ENCODE peak calls at places on chromosomes 11 and 22, in eight cellular contexts. One of them, this sample, is unnamed.

GRCh38 chr11:111676878-111677585 is 74.8 kb downstream of the SIK2 start:
- DNase-seq in neural progenitor cell: no peak
- DNase-seq in astrocyte: peak
- DNase-seq in kidney: no peak
- DNase-seq in HCT116: peak
- DNase-seq in mammary epithelial cell: peak
- DNase-seq in fibroblast of lung: no peak
- DNase-seq in adipocyte: peak
- DNase-seq in this sample: no peak

GRCh38 chr11:112106070-112106469 is 19.4 kb downstream of the SDHD start:
- DNase-seq in astrocyte: no peak
- DNase-seq in mammary epithelial cell: peak
- DNase-seq in HCT116: no peak
- DNase-seq in neural progenitor cell: no peak
- DNase-seq in adipocyte: no peak
- DNase-seq in fibroblast of lung: no peak
- DNase-seq in kidney: no peak
- DNase-seq in this sample: no peak

GRCh38 chr22:24191381-24191841 is 10.1 kb downstream of the SUSD2 start:
- DNase-seq in astrocyte: no peak
- DNase-seq in fibroblast of lung: no peak
- DNase-seq in mammary epithelial cell: no peak
- DNase-seq in neural progenitor cell: no peak
- DNase-seq in kidney: peak
- DNase-seq in adipocyte: no peak
- DNase-seq in HCT116: no peak
- DNase-seq in this sample: no peak

GRCh38 chr22:24730864-24731263 is 43.7 kb downstream of the PIWIL3 start:
- DNase-seq in HCT116: no peak
- DNase-seq in adipocyte: no peak
- DNase-seq in astrocyte: no peak
- DNase-seq in neural progenitor cell: peak
- DNase-seq in kidney: no peak
- DNase-seq in mammary epithelial cell: no peak
- DNase-seq in fibroblast of lung: no peak
- DNase-seq in this sample: peak

GRCh38 chr11:118437736-118438125 is 1.4 kb downstream of the KMT2A start:
- DNase-seq in HCT116: no peak
- DNase-seq in astrocyte: peak
- DNase-seq in mammary epithelial cell: peak
- DNase-seq in neural progenitor cell: peak
- DNase-seq in kidney: no peak
- DNase-seq in fibroblast of lung: peak
- DNase-seq in adipocyte: peak
- DNase-seq in this sample: no peak

GRCh38 chr11:134498326-134499139 is 86.5 kb upstream of the B3GAT1 start:
- DNase-seq in kidney: peak
- DNase-seq in adipocyte: no peak
- DNase-seq in fibroblast of lung: no peak
- DNase-seq in mammary epithelial cell: no peak
- DNase-seq in astrocyte: no peak
- DNase-seq in HCT116: no peak
- DNase-seq in neural progenitor cell: no peak
- DNase-seq in this sample: peak

GRCh38 chr11:121581607-121582006 is 128.8 kb upstream of the SORL1-AS1 start:
- DNase-seq in HCT116: no peak
- DNase-seq in neural progenitor cell: no peak
- DNase-seq in mammary epithelial cell: no peak
- DNase-seq in fibroblast of lung: no peak
- DNase-seq in adipocyte: no peak
- DNase-seq in astrocyte: no peak
- DNase-seq in kidney: no peak
- DNase-seq in this sample: no peak

GRCh38 chr11:73085189-73085875 is 56.8 kb downstream of the FCHSD2 start:
- DNase-seq in astrocyte: no peak
- DNase-seq in mammary epithelial cell: peak
- DNase-seq in kidney: no peak
- DNase-seq in HCT116: no peak
- DNase-seq in fibroblast of lung: no peak
- DNase-seq in neural progenitor cell: no peak
- DNase-seq in adipocyte: no peak
- DNase-seq in this sample: no peak

GRCh38 chr11:496834-497564 is 10.0 kb downstream of the RNH1 start:
- DNase-seq in kidney: no peak
- DNase-seq in fibroblast of lung: no peak
- DNase-seq in HCT116: no peak
- DNase-seq in neural progenitor cell: no peak
- DNase-seq in astrocyte: no peak
- DNase-seq in adipocyte: no peak
- DNase-seq in mammary epithelial cell: no peak
- DNase-seq in this sample: peak

GRCh38 chr22:27827586-27828213 is 26.1 kb upstream of the MN1 start:
- DNase-seq in fibroblast of lung: no peak
- DNase-seq in adipocyte: no peak
- DNase-seq in HCT116: no peak
- DNase-seq in astrocyte: no peak
- DNase-seq in neural progenitor cell: no peak
- DNase-seq in mammary epithelial cell: no peak
- DNase-seq in kidney: peak
- DNase-seq in this sample: no peak

GRCh38 chr11:65553301-65554001 is 4.7 kb downstream of the LTBP3 start:
- DNase-seq in fibroblast of lung: no peak
- DNase-seq in adipocyte: no peak
- DNase-seq in mammary epithelial cell: no peak
- DNase-seq in astrocyte: no peak
- DNase-seq in kidney: peak
- DNase-seq in neural progenitor cell: peak
- DNase-seq in HCT116: no peak
- DNase-seq in this sample: peak

GRCh38 chr11:71269603-71270511 is 17.5 kb upstream of the SHANK2 start:
- DNase-seq in fibroblast of lung: no peak
- DNase-seq in kidney: peak
- DNase-seq in HCT116: no peak
- DNase-seq in adipocyte: no peak
- DNase-seq in neural progenitor cell: no peak
- DNase-seq in mammary epithelial cell: no peak
- DNase-seq in astrocyte: peak
- DNase-seq in this sample: peak

GRCh38 chr22:49022816-49023160 is 804.9 kb downstream of the BRD1 start:
- DNase-seq in mammary epithelial cell: no peak
- DNase-seq in neural progenitor cell: no peak
- DNase-seq in HCT116: no peak
- DNase-seq in fibroblast of lung: no peak
- DNase-seq in astrocyte: no peak
- DNase-seq in adipocyte: no peak
- DNase-seq in kidney: no peak
- DNase-seq in this sample: no peak

GRCh38 chr11:46724088-46724487 is 5.1 kb downstream of the F2 start:
- DNase-seq in HCT116: no peak
- DNase-seq in astrocyte: peak
- DNase-seq in adipocyte: no peak
- DNase-seq in mammary epithelial cell: no peak
- DNase-seq in fibroblast of lung: no peak
- DNase-seq in neural progenitor cell: no peak
- DNase-seq in kidney: no peak
- DNase-seq in this sample: no peak

GRCh38 chr11:59918494-59918893 is 19.7 kb upstream of the OOSP1 start:
- DNase-seq in mammary epithelial cell: peak
- DNase-seq in HCT116: no peak
- DNase-seq in astrocyte: peak
- DNase-seq in kidney: no peak
- DNase-seq in neural progenitor cell: no peak
- DNase-seq in fibroblast of lung: no peak
- DNase-seq in adipocyte: no peak
- DNase-seq in this sample: no peak

GRCh38 chr22:24430431-24431308 is 3.3 kb downstream of the ADORA2A start:
- DNase-seq in HCT116: no peak
- DNase-seq in adipocyte: no peak
- DNase-seq in astrocyte: no peak
- DNase-seq in neural progenitor cell: no peak
- DNase-seq in fibroblast of lung: no peak
- DNase-seq in kidney: peak
- DNase-seq in mammary epithelial cell: no peak
- DNase-seq in this sample: no peak

GRCh38 chr11:44623321-44623715 is 57.9 kb downstream of the CD82 start:
- DNase-seq in fibroblast of lung: no peak
- DNase-seq in adipocyte: no peak
- DNase-seq in neural progenitor cell: no peak
- DNase-seq in astrocyte: no peak
- DNase-seq in kidney: no peak
- DNase-seq in mammary epithelial cell: no peak
- DNase-seq in HCT116: no peak
- DNase-seq in this sample: peak

GRCh38 chr11:34468209-34468841 is 29.6 kb downstream of the CAT start:
- DNase-seq in neural progenitor cell: peak
- DNase-seq in adipocyte: peak
- DNase-seq in fibroblast of lung: peak
- DNase-seq in astrocyte: no peak
- DNase-seq in HCT116: peak
- DNase-seq in kidney: no peak
- DNase-seq in mammary epithelial cell: peak
- DNase-seq in this sample: peak

GRCh38 chr11:102345923-102346322 is 1.1 kb upstream of the BIRC2 start:
- DNase-seq in mammary epithelial cell: peak
- DNase-seq in kidney: no peak
- DNase-seq in HCT116: peak
- DNase-seq in astrocyte: peak
- DNase-seq in neural progenitor cell: no peak
- DNase-seq in fibroblast of lung: peak
- DNase-seq in adipocyte: peak
- DNase-seq in this sample: no peak

GRCh38 chr11:64233913-64234839 is at the start of gene VEGFB:
- DNase-seq in fibroblast of lung: peak
- DNase-seq in HCT116: no peak
- DNase-seq in adipocyte: peak
- DNase-seq in mammary epithelial cell: peak
- DNase-seq in astrocyte: no peak
- DNase-seq in kidney: peak
- DNase-seq in neural progenitor cell: peak
- DNase-seq in this sample: peak

GRCh38 chr11:104549019-104549418 is 349.2 kb downstream of the CASP12 start:
- DNase-seq in HCT116: no peak
- DNase-seq in astrocyte: no peak
- DNase-seq in adipocyte: no peak
- DNase-seq in kidney: no peak
- DNase-seq in fibroblast of lung: no peak
- DNase-seq in mammary epithelial cell: no peak
- DNase-seq in neural progenitor cell: no peak
- DNase-seq in this sample: no peak

GRCh38 chr11:78926633-78927347 is 352.1 kb upstream of the NARS2 start:
- DNase-seq in adipocyte: peak
- DNase-seq in astrocyte: peak
- DNase-seq in HCT116: no peak
- DNase-seq in kidney: no peak
- DNase-seq in neural progenitor cell: no peak
- DNase-seq in mammary epithelial cell: no peak
- DNase-seq in fibroblast of lung: peak
- DNase-seq in this sample: no peak

GRCh38 chr11:76579047-76579751 is 91.3 kb downstream of the LRRC32 start:
- DNase-seq in fibroblast of lung: peak
- DNase-seq in mammary epithelial cell: no peak
- DNase-seq in kidney: peak
- DNase-seq in astrocyte: no peak
- DNase-seq in neural progenitor cell: peak
- DNase-seq in HCT116: no peak
- DNase-seq in adipocyte: no peak
- DNase-seq in this sample: peak

GRCh38 chr22:45212992-45213751 is 27.5 kb downstream of the KIAA0930 start:
- DNase-seq in mammary epithelial cell: peak
- DNase-seq in neural progenitor cell: no peak
- DNase-seq in kidney: peak
- DNase-seq in adipocyte: peak
- DNase-seq in fibroblast of lung: peak
- DNase-seq in astrocyte: peak
- DNase-seq in HCT116: no peak
- DNase-seq in this sample: no peak
- H3K9ac ChIP-seq in mammary epithelial cell: peak
- H3K9ac ChIP-seq in neural progenitor cell: no peak
- H3K9ac ChIP-seq in kidney: no peak
- H3K9ac ChIP-seq in adipocyte: peak
- H3K9ac ChIP-seq in fibroblast of lung: peak
- H3K9ac ChIP-seq in astrocyte: peak
- H3K9ac ChIP-seq in HCT116: no peak
- H3K9ac ChIP-seq in this sample: no peak

GRCh38 chr11:9066432-9066925 is 24.9 kb downstream of the SCUBE2 start:
- DNase-seq in neural progenitor cell: no peak
- DNase-seq in HCT116: no peak
- DNase-seq in mammary epithelial cell: no peak
- DNase-seq in astrocyte: no peak
- DNase-seq in fibroblast of lung: no peak
- DNase-seq in adipocyte: no peak
- DNase-seq in kidney: no peak
- DNase-seq in this sample: no peak
- H3K9ac ChIP-seq in neural progenitor cell: no peak
- H3K9ac ChIP-seq in HCT116: no peak
- H3K9ac ChIP-seq in mammary epithelial cell: no peak
- H3K9ac ChIP-seq in astrocyte: no peak
- H3K9ac ChIP-seq in fibroblast of lung: no peak
- H3K9ac ChIP-seq in adipocyte: no peak
- H3K9ac ChIP-seq in kidney: no peak
- H3K9ac ChIP-seq in this sample: no peak

DNA sequence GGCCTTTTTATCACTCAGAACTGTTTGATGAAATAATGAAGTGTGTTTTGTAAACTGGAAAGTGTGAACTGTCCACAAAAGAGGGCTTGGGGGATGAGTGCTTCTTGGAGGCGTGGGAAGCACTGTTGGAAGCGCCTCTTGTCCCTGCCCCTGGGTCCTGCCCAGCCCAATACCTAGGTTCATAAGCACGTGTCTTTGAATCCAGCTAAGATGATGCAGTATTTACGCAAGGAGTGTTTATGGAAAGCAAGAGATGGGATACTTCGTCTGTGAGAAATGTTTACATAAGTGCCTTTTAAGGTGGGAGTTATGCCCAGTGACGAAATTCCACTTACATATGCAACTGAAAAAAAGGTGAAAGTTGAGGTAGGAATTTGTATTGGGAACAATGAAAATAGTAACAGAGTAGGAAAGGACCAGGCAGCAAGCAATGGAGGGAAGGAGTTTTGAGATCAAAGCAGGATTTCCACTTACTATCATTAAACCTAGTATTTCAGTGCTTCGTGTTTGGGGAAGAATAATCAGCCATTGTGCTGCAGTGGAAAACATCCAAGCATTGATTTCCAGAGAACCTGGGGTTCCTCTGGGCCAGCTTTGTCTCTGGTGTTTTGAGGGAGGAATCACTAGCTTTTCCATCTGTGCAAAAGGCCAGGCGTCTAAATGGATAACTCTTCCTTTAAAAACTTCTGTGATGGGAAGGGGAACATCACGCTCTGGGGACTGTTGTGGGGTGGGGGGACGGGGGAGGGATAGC is 115.3 kb upstream of the TTC12 start:
- DNase-seq in mammary epithelial cell: no peak
- DNase-seq in astrocyte: no peak
- DNase-seq in HCT116: no peak
- DNase-seq in neural progenitor cell: no peak
- DNase-seq in kidney: no peak
- DNase-seq in adipocyte: no peak
- DNase-seq in fibroblast of lung: peak
- DNase-seq in this sample: no peak
- H3K9ac ChIP-seq in mammary epithelial cell: no peak
- H3K9ac ChIP-seq in astrocyte: no peak
- H3K9ac ChIP-seq in HCT116: no peak
- H3K9ac ChIP-seq in neural progenitor cell: no peak
- H3K9ac ChIP-seq in kidney: no peak
- H3K9ac ChIP-seq in adipocyte: no peak
- H3K9ac ChIP-seq in fibroblast of lung: no peak
- H3K9ac ChIP-seq in this sample: no peak

GRCh38 chr22:42621505-42622002 is 6.9 kb upstream of the POLDIP3 start:
- DNase-seq in fibroblast of lung: peak
- DNase-seq in adipocyte: peak
- DNase-seq in mammary epithelial cell: peak
- DNase-seq in astrocyte: peak
- DNase-seq in HCT116: peak
- DNase-seq in neural progenitor cell: peak
- DNase-seq in kidney: peak
- DNase-seq in this sample: peak
- H3K9ac ChIP-seq in fibroblast of lung: no peak
- H3K9ac ChIP-seq in adipocyte: peak
- H3K9ac ChIP-seq in mammary epithelial cell: no peak
- H3K9ac ChIP-seq in astrocyte: peak
- H3K9ac ChIP-seq in HCT116: peak
- H3K9ac ChIP-seq in neural progenitor cell: no peak
- H3K9ac ChIP-seq in kidney: peak
- H3K9ac ChIP-seq in this sample: no peak

This sample was measured in endodermal cell.